ENCODE peak calls at places on chromosomes 6 and 20, in eight cellular contexts. G is CD8-positive, alpha-beta T cell; Z is EL; W is NCI-H1092 treated with DMSO at 0.1 percent for 48 hours; S is Calu3; F is activated effector memory CD4-positive, alpha-beta T cell treated with Interleukin-2 at 50 U/mL for 16 hours; K is fibroblast of lung; P is activated T-helper 2 cell treated with anti-CD3 and anti-CD28 coated beads, Interferon-gamma antibody, Interleukin-2, Interleukin-4, amounts not matched to agents 10 μg/mL and 5 μg/mL and 100 μg/mL, durations not matched to agents 14 hours and 24 hours and 36 hours. Y is an unnamed sample.

GRCh38 chr20:56731041-56731440 is 101.9 kb downstream of the TFAP2C start:
- DNase-seq in G (no peak), Z (no peak), W (no peak), S (no peak), F (no peak), K (no peak), P (no peak), Y (no peak)

GRCh38 chr20:31560900-31561598 is 44.0 kb upstream of the ID1 start:
- DNase-seq in G (no peak), Z (peak; percentile 97), W (no peak), S (peak; percentile 87), F (no peak), K (peak; percentile 95), P (no peak), Y (no peak)

GRCh38 chr6:5665173-5665572 is 341.6 kb downstream of the NRN1 start:
- DNase-seq in G (peak; percentile 72), Z (no peak), W (no peak), S (no peak), F (peak; percentile 6), K (no peak), P (no peak), Y (no peak)

GRCh38 chr20:52921300-52921699 is 50.9 kb upstream of the TSHZ2 start:
- DNase-seq in G (no peak), Z (no peak), W (no peak), S (no peak), F (no peak), K (no peak), P (no peak), Y (no peak)

GRCh38 chr6:136782021-136782770 is 10.1 kb downstream of the MAP3K5 start:
- DNase-seq in G (no peak), Z (peak; percentile 52), W (no peak), S (no peak), F (no peak), K (peak; percentile 57), P (no peak), Y (no peak)

GRCh38 chr6:27650620-27651370 is 177.9 kb upstream of the ZNF184 start:
- DNase-seq in G (no peak), Z (peak; percentile 82), W (no peak), S (peak; percentile 83), F (no peak), K (peak; percentile 49), P (peak; percentile 31), Y (peak; percentile 60)

GRCh38 chr6:43089467-43089866 is 13.4 kb downstream of the PTK7 start:
- DNase-seq in G (no peak), Z (no peak), W (no peak), S (no peak), F (no peak), K (no peak), P (no peak), Y (no peak)

GRCh38 chr6:107064579-107065065 is 36.6 kb downstream of the MTRES1 start:
- DNase-seq in G (no peak), Z (peak; percentile 84), W (no peak), S (peak; percentile 61), F (no peak), K (peak; percentile 83), P (peak; percentile 38), Y (no peak)

GRCh38 chr6:1312444-1313363 is 806 bp downstream of the FOXQ1 start:
- DNase-seq in G (no peak), Z (peak; percentile 37), W (no peak), S (peak; percentile 49), F (no peak), K (no peak), P (peak; percentile 11), Y (no peak)